ENCODE peak calls at places on chromosomes 4 and X, in eight cellular contexts. One of them, this sample, is unnamed.

GRCh38 chrX:110226931-110227330 is 91.0 kb downstream of the AMMECR1 start:
- DNase-seq in memory B cell: no peak
- DNase-seq in non-pigmented ciliary epithelial cell: no peak
- DNase-seq in lung microvascular endothelial cell: no peak
- DNase-seq in MM.1S: no peak
- DNase-seq in AG10803: no peak
- DNase-seq in ureter: no peak
- DNase-seq in NCI-H82: peak
- DNase-seq in this sample: peak

GRCh38 chr4:185764880-185765279 is 47.1 kb downstream of the SORBS2 start:
- DNase-seq in ureter: no peak
- DNase-seq in memory B cell: no peak
- DNase-seq in AG10803: no peak
- DNase-seq in non-pigmented ciliary epithelial cell: no peak
- DNase-seq in NCI-H82: no peak
- DNase-seq in lung microvascular endothelial cell: no peak
- DNase-seq in MM.1S: no peak
- DNase-seq in this sample: peak

GRCh38 chr4:110850461-110851447 is 227.9 kb upstream of the PITX2 start:
- DNase-seq in NCI-H82: peak
- DNase-seq in memory B cell: no peak
- DNase-seq in lung microvascular endothelial cell: no peak
- DNase-seq in AG10803: no peak
- DNase-seq in non-pigmented ciliary epithelial cell: no peak
- DNase-seq in ureter: no peak
- DNase-seq in MM.1S: no peak
- DNase-seq in this sample: no peak

GRCh38 chr4:18518098-18518497 is 496.5 kb upstream of the LCORL start:
- DNase-seq in MM.1S: no peak
- DNase-seq in lung microvascular endothelial cell: no peak
- DNase-seq in AG10803: no peak
- DNase-seq in NCI-H82: peak
- DNase-seq in ureter: no peak
- DNase-seq in memory B cell: no peak
- DNase-seq in non-pigmented ciliary epithelial cell: no peak
- DNase-seq in this sample: no peak

GRCh38 chrX:131763674-131764073 is 219.8 kb downstream of the OR13H1 start:
- DNase-seq in AG10803: peak
- DNase-seq in NCI-H82: no peak
- DNase-seq in memory B cell: no peak
- DNase-seq in MM.1S: peak
- DNase-seq in non-pigmented ciliary epithelial cell: no peak
- DNase-seq in lung microvascular endothelial cell: peak
- DNase-seq in ureter: peak
- DNase-seq in this sample: peak

GRCh38 chr4:34371676-34372075 is 1872.6 kb downstream of the ARAP2 start:
- DNase-seq in NCI-H82: no peak
- DNase-seq in MM.1S: no peak
- DNase-seq in AG10803: no peak
- DNase-seq in ureter: no peak
- DNase-seq in lung microvascular endothelial cell: no peak
- DNase-seq in non-pigmented ciliary epithelial cell: no peak
- DNase-seq in memory B cell: no peak
- DNase-seq in this sample: no peak

GRCh38 chr4:21512351-21512750 is 436.2 kb downstream of the KCNIP4 start:
- DNase-seq in ureter: no peak
- DNase-seq in lung microvascular endothelial cell: peak
- DNase-seq in NCI-H82: peak
- DNase-seq in AG10803: peak
- DNase-seq in memory B cell: no peak
- DNase-seq in MM.1S: peak
- DNase-seq in non-pigmented ciliary epithelial cell: peak
- DNase-seq in this sample: peak

GRCh38 chr4:106898621-106899230 is 137.4 kb downstream of the DKK2 start:
- DNase-seq in non-pigmented ciliary epithelial cell: peak
- DNase-seq in AG10803: peak
- DNase-seq in NCI-H82: peak
- DNase-seq in memory B cell: no peak
- DNase-seq in MM.1S: peak
- DNase-seq in lung microvascular endothelial cell: peak
- DNase-seq in ureter: no peak
- DNase-seq in this sample: peak

GRCh38 chr4:161291222-161291621 is 872.6 kb downstream of the FSTL5 start:
- DNase-seq in MM.1S: no peak
- DNase-seq in NCI-H82: no peak
- DNase-seq in memory B cell: no peak
- DNase-seq in lung microvascular endothelial cell: no peak
- DNase-seq in AG10803: no peak
- DNase-seq in non-pigmented ciliary epithelial cell: no peak
- DNase-seq in ureter: no peak
- DNase-seq in this sample: no peak

GRCh38 chr4:102860928-102861327 is 7.9 kb upstream of the CISD2 start:
- DNase-seq in lung microvascular endothelial cell: no peak
- DNase-seq in non-pigmented ciliary epithelial cell: no peak
- DNase-seq in ureter: no peak
- DNase-seq in memory B cell: no peak
- DNase-seq in AG10803: no peak
- DNase-seq in MM.1S: no peak
- DNase-seq in NCI-H82: no peak
- DNase-seq in this sample: no peak

GRCh38 chrX:120302434-120302833 is 8.8 kb downstream of the TMEM255A start:
- DNase-seq in lung microvascular endothelial cell: no peak
- DNase-seq in ureter: no peak
- DNase-seq in AG10803: no peak
- DNase-seq in memory B cell: peak
- DNase-seq in non-pigmented ciliary epithelial cell: no peak
- DNase-seq in NCI-H82: peak
- DNase-seq in MM.1S: peak
- DNase-seq in this sample: no peak

GRCh38 chrX:9352683-9353430 is 112.0 kb upstream of the TBL1X start:
- DNase-seq in MM.1S: peak
- DNase-seq in AG10803: peak
- DNase-seq in ureter: no peak
- DNase-seq in memory B cell: no peak
- DNase-seq in non-pigmented ciliary epithelial cell: no peak
- DNase-seq in NCI-H82: no peak
- DNase-seq in lung microvascular endothelial cell: no peak
- DNase-seq in this sample: peak

GRCh38 chr4:19678763-19679162 is 572.9 kb upstream of the SLIT2 start:
- DNase-seq in ureter: no peak
- DNase-seq in non-pigmented ciliary epithelial cell: peak
- DNase-seq in MM.1S: no peak
- DNase-seq in AG10803: peak
- DNase-seq in NCI-H82: no peak
- DNase-seq in memory B cell: no peak
- DNase-seq in lung microvascular endothelial cell: no peak
- DNase-seq in this sample: peak

GRCh38 chr4:163748474-163748873 is 254.0 kb downstream of the TMA16 start:
- DNase-seq in MM.1S: no peak
- DNase-seq in ureter: no peak
- DNase-seq in lung microvascular endothelial cell: no peak
- DNase-seq in AG10803: no peak
- DNase-seq in memory B cell: no peak
- DNase-seq in non-pigmented ciliary epithelial cell: no peak
- DNase-seq in NCI-H82: peak
- DNase-seq in this sample: no peak

GRCh38 chr4:92304636-92305035 is 870 bp downstream of the GRID2 start:
- DNase-seq in MM.1S: no peak
- DNase-seq in non-pigmented ciliary epithelial cell: no peak
- DNase-seq in lung microvascular endothelial cell: no peak
- DNase-seq in NCI-H82: peak
- DNase-seq in AG10803: no peak
- DNase-seq in ureter: no peak
- DNase-seq in memory B cell: no peak
- DNase-seq in this sample: peak

GRCh38 chrX:9856596-9856995 is 70.4 kb downstream of the SHROOM2 start:
- DNase-seq in lung microvascular endothelial cell: no peak
- DNase-seq in non-pigmented ciliary epithelial cell: no peak
- DNase-seq in NCI-H82: no peak
- DNase-seq in memory B cell: no peak
- DNase-seq in MM.1S: no peak
- DNase-seq in ureter: no peak
- DNase-seq in AG10803: no peak
- DNase-seq in this sample: no peak

GRCh38 chrX:109125304-109125703 is 356.6 kb downstream of the GUCY2F start:
- DNase-seq in NCI-H82: peak
- DNase-seq in MM.1S: no peak
- DNase-seq in lung microvascular endothelial cell: no peak
- DNase-seq in AG10803: no peak
- DNase-seq in ureter: no peak
- DNase-seq in non-pigmented ciliary epithelial cell: no peak
- DNase-seq in memory B cell: no peak
- DNase-seq in this sample: no peak

GRCh38 chr4:144174401-144175067 is 34.0 kb upstream of the GYPA start:
- DNase-seq in memory B cell: peak
- DNase-seq in lung microvascular endothelial cell: peak
- DNase-seq in MM.1S: peak
- DNase-seq in AG10803: peak
- DNase-seq in non-pigmented ciliary epithelial cell: no peak
- DNase-seq in NCI-H82: peak
- DNase-seq in ureter: no peak
- DNase-seq in this sample: peak

GRCh38 chr4:127236875-127237274 is 395.9 kb upstream of the INTU start:
- DNase-seq in ureter: no peak
- DNase-seq in NCI-H82: no peak
- DNase-seq in AG10803: peak
- DNase-seq in MM.1S: no peak
- DNase-seq in lung microvascular endothelial cell: no peak
- DNase-seq in non-pigmented ciliary epithelial cell: no peak
- DNase-seq in memory B cell: no peak
- DNase-seq in this sample: no peak

GRCh38 chr4:24816797-24817196 is 21.4 kb downstream of the SOD3 start:
- DNase-seq in NCI-H82: no peak
- DNase-seq in lung microvascular endothelial cell: peak
- DNase-seq in non-pigmented ciliary epithelial cell: no peak
- DNase-seq in memory B cell: no peak
- DNase-seq in ureter: no peak
- DNase-seq in MM.1S: no peak
- DNase-seq in AG10803: no peak
- DNase-seq in this sample: no peak

GRCh38 chr4:89298788-89299152 is 8.8 kb downstream of the GPRIN3 start:
- DNase-seq in lung microvascular endothelial cell: no peak
- DNase-seq in memory B cell: no peak
- DNase-seq in AG10803: peak
- DNase-seq in MM.1S: peak
- DNase-seq in NCI-H82: peak
- DNase-seq in ureter: no peak
- DNase-seq in non-pigmented ciliary epithelial cell: no peak
- DNase-seq in this sample: peak